ENCODE peak calls at places on chromosomes 12 and 14, in nine cellular contexts. F is H7, Q is trophoblast cell, S is BJ, J is MM.1S, R is tibial artery, D is HCT116, T is esophagus squamous epithelium, B is ascending aorta. I is an unnamed sample.

GRCh38 chr12:108811411-108812185 is 45.8 kb downstream of the SSH1 start:
- DNase-seq in F (peak; percentile 26), Q (no peak), S (no peak), J (no peak), R (no peak), D (no peak), T (no peak), B (no peak), I (no peak)

GRCh38 chr14:25350802-25351201 is 300.9 kb upstream of the STXBP6 start:
- DNase-seq in F (no peak), Q (no peak), S (no peak), J (no peak), R (no peak), D (no peak), T (no peak), B (no peak), I (no peak)

GRCh38 chr12:52022841-52023181 is 16.1 kb downstream of the TAMALIN start:
- DNase-seq in F (peak; percentile 85), Q (peak; percentile 40), S (no peak), J (no peak), R (no peak), D (no peak), T (no peak), B (no peak), I (no peak)

GRCh38 chr12:15996254-15996653 is 85.1 kb downstream of the DERA start:
- DNase-seq in F (no peak), Q (peak; percentile 4), S (no peak), J (no peak), R (no peak), D (no peak), T (no peak), B (no peak), I (peak; percentile 63)

GRCh38 chr14:76918751-76919421 is 92.7 kb downstream of the LRRC74A start:
- DNase-seq in F (peak; percentile 88), Q (peak; percentile 95), S (peak; percentile 96), J (no peak), R (peak; percentile 96), D (peak; percentile 73), T (no peak), B (peak; percentile 99), I (peak; percentile 96)

GRCh38 chr12:131024721-131025120 is 71.0 kb downstream of the ADGRD1 start:
- DNase-seq in F (no peak), Q (peak; percentile 70), S (no peak), J (no peak), R (no peak), D (no peak), T (no peak), B (no peak), I (no peak)

GRCh38 chr12:26124491-26125450 is at the start of gene BHLHE41:
- DNase-seq in F (peak; percentile 92), Q (peak; percentile 66), S (no peak), J (peak; percentile 85), R (peak; percentile 85), D (no peak), T (peak; percentile 21), B (peak; percentile 87), I (peak; percentile 43)

GRCh38 chr14:26655128-26655527 is 57.3 kb upstream of the NOVA1 start:
- DNase-seq in F (no peak), Q (no peak), S (no peak), J (no peak), R (no peak), D (no peak), T (no peak), B (no peak), I (no peak)

GRCh38 chr12:24853588-24853987 is 95.3 kb downstream of the BCAT1 start:
- DNase-seq in F (no peak), Q (no peak), S (no peak), J (no peak), R (no peak), D (no peak), T (no peak), B (no peak), I (no peak)

GRCh38 chr12:122336015-122336946 is 70.0 kb upstream of the VPS33A start:
- DNase-seq in F (peak; percentile 61), Q (peak; percentile 39), S (no peak), J (no peak), R (no peak), D (peak; percentile 10), T (no peak), B (no peak), I (peak; percentile 23)

GRCh38 chr12:123942277-123942653 is 30.4 kb downstream of the CCDC92 start:
- DNase-seq in F (no peak), Q (no peak), S (peak; percentile 24), J (no peak), R (no peak), D (no peak), T (no peak), B (peak; percentile 76), I (peak; percentile 91)

GRCh38 chr14:100778078-100778927 is 47.6 kb upstream of the MEG3 start:
- DNase-seq in F (peak; percentile 35), Q (no peak), S (no peak), J (no peak), R (no peak), D (no peak), T (no peak), B (peak; percentile 35), I (no peak)

GRCh38 chr14:37843969-37844607 is 248.7 kb downstream of the TTC6 start:
- DNase-seq in F (no peak), Q (no peak), S (no peak), J (no peak), R (no peak), D (no peak), T (no peak), B (no peak), I (no peak)

GRCh38 chr12:53777412-53777811 is 25.6 kb upstream of the CISTR start:
- DNase-seq in F (no peak), Q (no peak), S (no peak), J (no peak), R (no peak), D (no peak), T (no peak), B (no peak), I (no peak)
- H3K27me3 ChIP-seq in F (no peaks in the 10 kb centered on the region), Q (no peaks in the 10 kb centered on the region), S (peaks cover 2% of the 10 kb centered on the region), J (no peaks in the 10 kb centered on the region), R (peaks cover 9% of the 10 kb centered on the region), D (no peaks in the 10 kb centered on the region), T (peaks cover 2% of the 10 kb centered on the region), B (no peaks in the 10 kb centered on the region), I (no peaks in the 10 kb centered on the region)

DNA sequence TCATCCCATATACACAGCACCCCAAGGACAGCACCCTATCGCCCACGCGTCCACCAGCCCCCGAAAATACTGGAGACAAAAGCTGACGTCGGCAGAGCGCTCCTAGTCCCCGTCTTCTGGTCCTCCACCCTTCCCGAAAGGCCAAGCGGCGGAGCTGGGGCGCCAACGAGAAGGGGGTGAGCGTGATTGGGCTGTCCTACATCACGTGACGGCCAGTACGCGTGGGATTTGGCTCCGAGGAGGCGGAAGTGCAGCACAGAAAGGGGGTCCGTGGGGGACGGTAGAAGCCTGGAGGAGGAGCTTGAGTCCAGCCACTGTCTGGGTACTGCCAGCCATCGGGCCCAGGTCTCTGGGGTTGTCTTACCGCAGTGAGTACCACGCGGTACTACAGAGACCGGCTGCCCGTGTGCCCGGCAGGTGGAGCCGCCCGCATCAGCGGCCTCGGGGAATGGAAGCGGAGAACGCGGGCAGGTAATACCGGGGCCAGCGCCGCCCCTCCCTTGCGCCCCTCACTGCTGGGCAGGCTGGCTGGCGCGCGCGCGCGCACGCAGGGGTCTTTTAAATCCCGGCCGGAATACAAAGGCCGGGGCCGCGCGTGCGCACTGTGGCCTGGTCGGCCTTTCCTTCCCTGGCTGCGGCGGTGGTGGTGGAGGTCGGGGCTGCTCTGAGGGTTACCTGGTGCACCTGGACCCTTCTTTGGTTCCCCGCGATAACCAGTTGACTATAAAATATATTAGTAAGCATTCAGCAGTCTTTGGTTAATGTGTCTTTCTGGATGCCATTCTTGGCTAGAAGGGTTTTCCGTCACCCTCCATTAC is at the start of gene TDG:
- DNase-seq in F (peak; percentile 91), Q (peak; percentile 90), S (peak; percentile 90), J (peak; percentile 98), R (peak; percentile 99), D (peak; percentile 98), T (peak; percentile 97), B (peak; percentile 99), I (peak; percentile 98)
- H3K4me3 ChIP-seq in F (peak within 1 kb of the TSS; percentile 81), Q (peak within 1 kb of the TSS; percentile 82), S (peak within 1 kb of the TSS; percentile 83), J (peak within 1 kb of the TSS; percentile 98), R (peak within 1 kb of the TSS; percentile 96), D (peak within 1 kb of the TSS; percentile 88), T (peak within 1 kb of the TSS; percentile 79), B (peak within 1 kb of the TSS; percentile 81), I (peak within 1 kb of the TSS; percentile 82)

GRCh38 chr12:132100306-132101065 is 43.6 kb downstream of the DDX51 start:
- DNase-seq in F (no peak), Q (no peak), S (no peak), J (no peak), R (no peak), D (no peak), T (no peak), B (no peak), I (no peak)
- H3K36me3 ChIP-seq in F (peaks cover 1% of the 10 kb centered on the region), Q (peaks cover 32% of the 10 kb centered on the region), S (peaks cover 3% of the 10 kb centered on the region), J (no peaks in the 10 kb centered on the region), R (peaks cover 6% of the 10 kb centered on the region), D (no peaks in the 10 kb centered on the region), T (no peaks in the 10 kb centered on the region), B (no peaks in the 10 kb centered on the region), I (peaks cover 78% of the 10 kb centered on the region)

DNA sequence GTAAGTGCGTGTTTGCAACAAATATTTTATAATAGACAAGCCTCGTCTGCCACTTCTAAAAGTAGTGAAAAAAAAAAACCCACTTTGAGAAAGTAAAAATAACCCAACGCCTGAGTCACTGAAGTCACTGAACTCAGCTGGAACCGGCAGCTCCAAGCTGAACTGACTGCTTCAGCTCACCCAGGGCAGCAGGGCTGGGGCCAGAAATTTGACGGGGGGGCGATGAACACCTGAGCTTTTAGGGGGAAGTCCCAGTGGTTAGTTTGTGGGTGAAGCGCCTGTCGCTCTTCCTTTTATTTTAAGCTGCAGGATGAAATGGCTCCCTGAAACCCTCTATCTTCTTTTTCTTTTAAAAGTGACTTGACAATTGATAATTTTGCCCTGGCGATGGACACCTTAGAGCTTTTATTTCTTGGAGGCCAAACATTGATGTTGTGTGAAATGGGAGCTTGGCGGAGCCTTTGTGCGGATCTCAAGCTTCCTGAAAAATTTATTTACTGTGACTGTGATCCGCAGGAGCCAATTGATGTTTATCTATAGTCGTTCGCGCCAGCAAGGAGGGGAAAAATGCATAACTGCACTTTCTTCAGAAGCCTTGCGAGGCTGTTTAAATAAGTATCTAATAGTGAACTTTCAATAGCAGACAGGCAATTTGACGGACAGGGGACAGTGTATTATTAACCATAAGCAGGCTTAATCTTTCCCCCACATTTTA is 173.2 kb upstream of the MYL2 start:
- DNase-seq in F (no peak), Q (no peak), S (no peak), J (peak; percentile 60), R (no peak), D (no peak), T (no peak), B (no peak), I (no peak)
- H3K27me3 ChIP-seq in F (no peaks in the 10 kb centered on the region), Q (no peaks in the 10 kb centered on the region), S (no peaks in the 10 kb centered on the region), J (no peaks in the 10 kb centered on the region), R (peaks cover 35% of the 10 kb centered on the region), D (peaks cover 16% of the 10 kb centered on the region), T (no peaks in the 10 kb centered on the region), B (no peaks in the 10 kb centered on the region), I (no peaks in the 10 kb centered on the region)